ENCODE peak calls at places on chromosomes 2 and 18, in six cellular contexts. B is IMR-90, G is stomach, X is K562, S is PC-3, Z is heart left ventricle. I is an unnamed sample.

GRCh38 chr2:70094171-70094977 is 7.1 kb downstream of the PCBP1 start:
- DNase-seq in B (peak; percentile 29), G (no peak), X (no peak), S (no peak), Z (no peak), I (no peak)

GRCh38 chr2:43136862-43137261 is 89.5 kb downstream of the ZFP36L2 start:
- DNase-seq in B (no peak), G (no peak), X (no peak), S (no peak), Z (peak; percentile 26), I (peak; percentile 87)

GRCh38 chr2:191657977-191658376 is 20.0 kb upstream of the NABP1 start:
- DNase-seq in B (peak; percentile 78), G (no peak), X (no peak), S (peak; percentile 16), Z (no peak), I (no peak)

GRCh38 chr18:2627821-2628276 is 27.7 kb upstream of the SMCHD1 start:
- DNase-seq in B (peak; percentile 41), G (no peak), X (no peak), S (peak; percentile 53), Z (no peak), I (no peak)

GRCh38 chr18:70025580-70025979 is 77.9 kb upstream of the CD226 start:
- DNase-seq in B (no peak), G (no peak), X (peak; percentile 56), S (no peak), Z (no peak), I (no peak)

GRCh38 chr18:63979409-63979908 is 9.6 kb downstream of the SERPINB8 start:
- DNase-seq in B (peak; percentile 70), G (peak; percentile 51), X (peak; percentile 30), S (peak; percentile 79), Z (no peak), I (no peak)

GRCh38 chr2:108297436-108298141 is 8.9 kb downstream of the SULT1C2 start:
- DNase-seq in B (peak; percentile 85), G (no peak), X (no peak), S (peak; percentile 73), Z (no peak), I (no peak)

GRCh38 chr2:233129351-233129978 is 69.3 kb downstream of the INPP5D start:
- DNase-seq in B (no peak), G (no peak), X (peak; percentile 25), S (peak; percentile 8), Z (no peak), I (peak; percentile 41)

GRCh38 chr2:228474466-228474865 is 293.0 kb upstream of the SPHKAP start:
- DNase-seq in B (no peak), G (no peak), X (no peak), S (peak; percentile 21), Z (no peak), I (no peak)

GRCh38 chr2:119114266-119114665 is 44.3 kb downstream of the C1QL2 start:
- DNase-seq in B (no peak), G (no peak), X (no peak), S (no peak), Z (no peak), I (no peak)

GRCh38 chr18:941331-941730 is 36.7 kb downstream of the ADCYAP1 start:
- DNase-seq in B (no peak), G (no peak), X (no peak), S (no peak), Z (no peak), I (no peak)

GRCh38 chr2:127401757-127402695 is 14.3 kb upstream of the MAP3K2 start:
- DNase-seq in B (peak; percentile 32), G (no peak), X (no peak), S (peak; percentile 75), Z (no peak), I (peak; percentile 55)

GRCh38 chr2:237223208-237223861 is 137.6 kb downstream of the COPS8 start:
- DNase-seq in B (peak; percentile 100), G (no peak), X (no peak), S (peak; percentile 67), Z (peak; percentile 61), I (no peak)

GRCh38 chr2:158138255-158138654 is 36.6 kb downstream of the UPP2 start:
- DNase-seq in B (no peak), G (no peak), X (no peak), S (peak; percentile 16), Z (no peak), I (no peak)

GRCh38 chr18:50895350-50896045 is 16.6 kb downstream of the ME2 start:
- DNase-seq in B (no peak), G (no peak), X (no peak), S (no peak), Z (no peak), I (no peak)

GRCh38 chr2:49248506-49248905 is 94.2 kb upstream of the FSHR start:
- DNase-seq in B (peak; percentile 96), G (no peak), X (no peak), S (peak; percentile 66), Z (peak; percentile 30), I (no peak)

GRCh38 chr18:23209031-23209430 is 73.7 kb downstream of the CABLES1 start:
- DNase-seq in B (peak; percentile 61), G (no peak), X (no peak), S (peak; percentile 71), Z (no peak), I (no peak)

GRCh38 chr2:128369126-128369555 is 50.5 kb upstream of the HS6ST1 start:
- DNase-seq in B (peak; percentile 12), G (no peak), X (no peak), S (no peak), Z (no peak), I (peak; percentile 72)

GRCh38 chr2:39665811-39666488 is at the start of gene TMEM178A:
- DNase-seq in B (no peak), G (no peak), X (no peak), S (no peak), Z (no peak), I (peak; percentile 73)

GRCh38 chr2:44360749-44361329 is 455 bp downstream of the PREPL start:
- DNase-seq in B (peak; percentile 5), G (no peak), X (peak; percentile 42), S (peak; percentile 18), Z (no peak), I (no peak)

GRCh38 chr18:5294618-5295230 is 802 bp downstream of the ZBTB14 start:
- DNase-seq in B (peak; percentile 51), G (peak; percentile 56), X (no peak), S (peak; percentile 46), Z (peak; percentile 63), I (peak; percentile 95)

GRCh38 chr2:66001538-66001937 is 433.4 kb upstream of the MEIS1 start:
- DNase-seq in B (no peak), G (no peak), X (no peak), S (no peak), Z (no peak), I (no peak)

GRCh38 chr2:207861789-207862188 is 92.1 kb upstream of the FZD5 start:
- DNase-seq in B (no peak), G (no peak), X (peak; percentile 7), S (no peak), Z (no peak), I (no peak)

DNA sequence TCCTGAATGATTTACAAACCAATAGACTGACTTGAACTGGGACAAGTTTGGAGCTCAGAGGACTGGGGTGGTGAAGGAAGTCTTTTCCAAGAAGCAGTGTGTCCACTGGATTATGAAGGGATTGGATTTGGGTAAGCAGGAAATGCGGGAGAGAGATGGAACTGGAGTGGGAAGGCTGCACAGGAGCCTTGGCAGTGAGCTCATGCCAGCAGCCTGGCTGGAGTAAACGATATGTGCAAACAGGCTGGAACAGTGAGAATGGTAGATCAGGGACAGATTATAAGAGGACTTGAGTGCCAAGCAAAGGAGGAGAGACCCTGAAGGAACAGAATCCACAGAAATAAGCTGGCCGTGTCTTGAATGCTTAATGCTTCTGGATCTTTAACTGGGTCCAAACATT is 121.9 kb upstream of the GATA6 start:
- DNase-seq in B (no peak), G (peak; percentile 42), X (no peak), S (no peak), Z (no peak), I (no peak)
- H3K4me1 ChIP-seq in B (no peaks in the 10 kb centered on the region), G (peaks cover 8% of the 10 kb centered on the region), X (no peaks in the 10 kb centered on the region), S (peaks cover 17% of the 10 kb centered on the region), Z (no peaks in the 10 kb centered on the region), I (no peaks in the 10 kb centered on the region)

DNA sequence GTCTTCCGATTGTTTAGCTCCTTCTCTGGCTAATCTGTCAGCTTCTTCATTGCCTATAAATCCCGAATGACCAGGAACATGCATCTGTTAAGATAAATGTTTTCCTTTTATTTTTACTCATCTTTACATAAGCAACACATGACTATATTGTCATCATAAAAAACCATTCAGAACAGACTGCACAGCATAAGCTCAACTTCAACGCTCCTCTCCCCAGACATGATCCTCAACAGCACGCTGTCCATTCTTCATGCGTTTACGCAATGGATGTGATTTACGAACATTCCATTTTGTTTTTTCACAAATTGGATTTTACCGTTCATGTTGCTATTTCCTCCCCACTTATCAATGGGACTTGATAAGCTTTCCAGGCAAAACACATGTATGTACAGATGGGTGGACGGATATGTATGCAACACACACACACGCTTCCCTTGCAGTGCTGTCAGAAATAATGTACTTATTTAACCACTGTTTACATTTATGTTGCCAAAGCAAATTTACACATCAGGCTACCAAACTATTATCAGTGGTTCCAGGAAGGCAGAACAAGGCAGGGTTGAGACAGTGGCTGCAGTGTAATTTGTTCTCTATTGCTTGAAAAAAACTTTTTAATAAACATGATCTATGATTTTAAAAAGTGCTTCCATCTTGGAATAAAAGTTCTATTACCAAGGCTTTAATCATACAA is 12.2 kb downstream of the RNASEH1 start:
- DNase-seq in B (no peak), G (no peak), X (no peak), S (no peak), Z (no peak), I (no peak)
- H3K36me3 ChIP-seq in B (peaks cover 63% of the 10 kb centered on the region), G (peaks cover 100% of the 10 kb centered on the region), X (peaks cover 92% of the 10 kb centered on the region), S (peaks cover 83% of the 10 kb centered on the region), Z (peaks cover 21% of the 10 kb centered on the region), I (peaks cover 3% of the 10 kb centered on the region)

DNA sequence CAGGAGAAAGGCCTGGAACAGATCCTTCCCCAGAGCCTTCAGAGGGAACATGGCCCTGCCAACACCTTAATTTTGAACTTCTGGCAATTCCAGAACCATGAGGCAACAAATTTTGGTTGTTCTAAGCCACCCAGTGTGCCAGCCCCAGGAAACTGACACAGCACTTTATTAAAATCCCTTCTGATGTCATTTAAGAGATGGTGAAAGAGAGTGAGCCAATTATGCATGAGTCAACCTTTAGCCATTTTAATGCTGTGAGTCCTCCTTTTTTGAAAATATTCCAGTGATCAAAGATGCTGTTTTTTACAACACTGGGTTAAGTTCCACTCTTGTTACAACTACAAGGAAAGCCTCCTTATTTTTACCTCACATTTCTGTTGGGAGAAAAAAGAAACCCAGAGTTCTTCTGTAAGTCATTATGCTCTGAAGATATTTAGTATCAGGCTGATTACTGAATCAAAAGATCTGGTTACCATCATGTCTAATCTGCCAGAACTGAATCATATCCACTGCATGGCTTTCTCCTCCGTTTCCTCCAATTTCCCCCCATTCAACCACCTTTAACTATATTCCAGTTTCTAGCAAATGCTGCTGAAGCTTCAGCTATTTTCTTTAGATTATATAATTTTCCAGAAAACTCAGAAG is 235.4 kb downstream of the TXNL1 start:
- DNase-seq in B (peak; percentile 90), G (no peak), X (no peak), S (peak; percentile 87), Z (no peak), I (no peak)
- H3K27ac ChIP-seq in B (peak overlapping the region; percentile 65), G (no peak overlapping the region), X (no peak overlapping the region), S (peak overlapping the region; percentile 75), Z (no peak overlapping the region), I (no peak overlapping the region)

DNA sequence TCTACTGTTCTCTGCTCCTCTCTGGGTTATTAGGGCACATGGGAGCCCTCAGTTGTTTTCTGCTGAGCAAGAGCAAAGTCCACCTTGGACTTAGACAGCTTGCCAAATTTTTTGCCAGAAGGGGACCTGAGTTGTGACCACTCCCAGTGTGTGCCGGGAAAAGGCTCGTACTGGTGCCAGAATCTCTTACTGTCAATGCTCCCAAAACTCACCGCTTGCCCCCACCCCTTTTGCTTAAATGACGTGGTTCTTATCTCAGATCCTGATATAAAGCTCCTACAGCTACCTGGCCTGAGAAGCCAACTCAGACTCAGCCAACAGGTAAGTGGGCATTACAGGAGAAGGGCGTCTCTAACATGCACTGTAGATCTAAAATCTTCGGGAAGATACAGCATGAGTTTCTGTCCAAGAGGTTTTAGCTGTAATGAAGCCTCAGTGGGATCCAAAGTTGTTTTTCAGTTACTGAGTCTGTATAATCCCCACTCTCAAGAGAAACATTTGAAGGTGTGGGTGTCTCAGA is at the start of gene REG1A:
- DNase-seq in B (no peak), G (peak; percentile 72), X (no peak), S (no peak), Z (no peak), I (no peak)
- H3K4me1 ChIP-seq in B (no peaks in the 10 kb centered on the region), G (peaks cover 6% of the 10 kb centered on the region), X (no peaks in the 10 kb centered on the region), S (no peaks in the 10 kb centered on the region), Z (no peaks in the 10 kb centered on the region), I (no peaks in the 10 kb centered on the region)